ENCODE peak calls at places on chromosome 7, in nine cellular contexts. T is gastrocnemius medialis, Q is uterus, H is Peyer's patch, Y is transverse colon, M is GM12891, D is heart left ventricle, I is ovary, C is A549. W is an unnamed sample.

GRCh38 chr7:162583-163297 is 29.6 kb upstream of the FAM20C start:
- DNase-seq in C (no peak), Y (no peak), I (no peak), H (no peak), M (no peak), Q (no peak), T (no peak), D (peak; percentile 13), W (no peak)

GRCh38 chr7:150311146-150311545 is 12.0 kb upstream of the LRRC61 start:
- DNase-seq in D (no peak), H (no peak), Q (no peak), T (no peak), M (no peak), I (no peak), Y (no peak), C (no peak), W (no peak)

GRCh38 chr7:45973725-45974532 is 52.9 kb upstream of the IGFBP3 start:
- DNase-seq in H (no peak), M (no peak), C (no peak), I (no peak), Y (no peak), T (no peak), D (no peak), Q (no peak), W (no peak)

GRCh38 chr7:20438665-20439376 is 108.1 kb downstream of the ITGB8 start:
- DNase-seq in C (no peak), Q (no peak), M (no peak), T (no peak), Y (no peak), I (no peak), D (no peak), H (no peak), W (no peak)

GRCh38 chr7:136677456-136678365 is 190.7 kb upstream of the CHRM2 start:
- DNase-seq in T (no peak), C (no peak), D (no peak), I (no peak), M (no peak), H (no peak), Q (no peak), Y (no peak), W (no peak)

GRCh38 chr7:150983893-150984368 is 5.8 kb upstream of the KCNH2 start:
- DNase-seq in T (no peak), M (no peak), I (no peak), C (no peak), D (no peak), Q (no peak), H (no peak), Y (no peak), W (no peak)

GRCh38 chr7:106057962-106058901 is 53.9 kb downstream of the SYPL1 start:
- DNase-seq in I (no peak), C (no peak), T (peak; percentile 32), H (peak; percentile 89), Y (peak; percentile 69), Q (no peak), M (peak; percentile 52), D (no peak), W (no peak)

GRCh38 chr7:16719699-16720098 is 33.9 kb upstream of the TSPAN13 start:
- DNase-seq in Y (no peak), I (no peak), Q (no peak), C (no peak), D (no peak), M (no peak), T (no peak), H (no peak), W (no peak)

GRCh38 chr7:13777242-13777641 is 212.2 kb downstream of the ETV1 start:
- DNase-seq in Y (no peak), T (no peak), Q (no peak), H (no peak), D (no peak), C (no peak), I (no peak), M (no peak), W (no peak)

GRCh38 chr7:151936207-151936606 is 20.0 kb upstream of the GALNTL5 start:
- DNase-seq in Y (no peak), C (no peak), T (no peak), H (no peak), M (peak; percentile 42), D (no peak), I (no peak), Q (no peak), W (no peak)

GRCh38 chr7:18655506-18655905 is 160.0 kb downstream of the HDAC9 start:
- DNase-seq in T (no peak), I (no peak), D (no peak), Q (no peak), Y (no peak), M (no peak), H (no peak), C (no peak), W (no peak)

GRCh38 chr7:106021211-106022067 is 58.4 kb downstream of the CDHR3 start:
- DNase-seq in H (no peak), M (no peak), Q (no peak), C (no peak), I (no peak), T (no peak), D (no peak), Y (no peak), W (peak; percentile 24)

GRCh38 chr7:138630059-138630610 is 71.0 kb downstream of the SVOPL start:
- DNase-seq in Y (no peak), H (no peak), D (no peak), C (no peak), I (no peak), T (no peak), Q (no peak), M (no peak), W (no peak)

GRCh38 chr7:8133955-8134733 is 127.8 kb downstream of the ICA1 start:
- DNase-seq in C (no peak), H (no peak), T (no peak), M (no peak), D (no peak), Q (no peak), Y (no peak), I (no peak), W (no peak)

GRCh38 chr7:50273301-50273700 is 31.2 kb upstream of the IKZF1 start:
- DNase-seq in T (no peak), C (no peak), I (no peak), Q (no peak), Y (no peak), D (no peak), H (no peak), M (no peak), W (no peak)

GRCh38 chr7:140175221-140176218 is 1.3 kb downstream of the KDM7A start:
- DNase-seq in Y (peak; percentile 92), T (peak; percentile 94), I (peak; percentile 81), M (peak; percentile 56), H (peak; percentile 97), C (peak; percentile 86), D (peak; percentile 95), Q (peak; percentile 87), W (peak; percentile 61)
- TF ChIP-seq POLR2A in Y (peak; percentile 94), T (peak; percentile 97), I (peak; percentile 79), M (no peak), H (peak; percentile 97), C (no peak), D (peak; percentile 71), Q (peak; percentile 82), W (no peak)

GRCh38 chr7:24979470-24979862 is 512 bp downstream of the OSBPL3 start:
- DNase-seq in Y (peak; percentile 83), T (peak; percentile 36), C (peak; percentile 63), Q (peak; percentile 39), M (peak; percentile 51), H (peak; percentile 87), I (peak; percentile 60), D (peak; percentile 75), W (peak; percentile 63)
- TF ChIP-seq POLR2A in Y (no peak), T (no peak), C (no peak), Q (no peak), M (peak; percentile 5), H (no peak), I (no peak), D (no peak), W (peak; percentile 44)

GRCh38 chr7:142854505-142855400 is at the start of gene EPHB6:
- DNase-seq in H (peak; percentile 71), I (peak; percentile 88), C (peak; percentile 33), Y (peak; percentile 87), M (no peak), Q (peak; percentile 87), D (peak; percentile 86), T (peak; percentile 47), W (no peak)
- TF ChIP-seq POLR2A in H (no peak), I (no peak), C (peak; percentile 28), Y (no peak), M (no peak), Q (no peak), D (no peak), T (no peak), W (no peak)

GRCh38 chr7:33062023-33062781 is at the start of gene NT5C3A:
- DNase-seq in Y (peak; percentile 52), T (no peak), Q (no peak), C (peak; percentile 51), H (peak; percentile 35), I (no peak), D (peak; percentile 43), M (peak; percentile 25), W (peak; percentile 49)

GRCh38 chr7:33061282-33061928 is 1.2 kb downstream of the NT5C3A start:
- DNase-seq in C (no peak), I (no peak), H (no peak), T (no peak), Q (no peak), D (no peak), M (no peak), Y (no peak), W (no peak)

GRCh38 chr7:33059635-33060034 is 2.9 kb downstream of the NT5C3A start:
- DNase-seq in Q (no peak), D (no peak), T (no peak), H (no peak), M (no peak), Y (no peak), C (no peak), I (no peak), W (no peak)

GRCh38 chr7:33065981-33066380 is 3.4 kb upstream of the NT5C3A start:
- DNase-seq in H (no peak), C (no peak), D (no peak), M (no peak), Q (no peak), T (no peak), Y (no peak), I (no peak), W (no peak)

DNA sequence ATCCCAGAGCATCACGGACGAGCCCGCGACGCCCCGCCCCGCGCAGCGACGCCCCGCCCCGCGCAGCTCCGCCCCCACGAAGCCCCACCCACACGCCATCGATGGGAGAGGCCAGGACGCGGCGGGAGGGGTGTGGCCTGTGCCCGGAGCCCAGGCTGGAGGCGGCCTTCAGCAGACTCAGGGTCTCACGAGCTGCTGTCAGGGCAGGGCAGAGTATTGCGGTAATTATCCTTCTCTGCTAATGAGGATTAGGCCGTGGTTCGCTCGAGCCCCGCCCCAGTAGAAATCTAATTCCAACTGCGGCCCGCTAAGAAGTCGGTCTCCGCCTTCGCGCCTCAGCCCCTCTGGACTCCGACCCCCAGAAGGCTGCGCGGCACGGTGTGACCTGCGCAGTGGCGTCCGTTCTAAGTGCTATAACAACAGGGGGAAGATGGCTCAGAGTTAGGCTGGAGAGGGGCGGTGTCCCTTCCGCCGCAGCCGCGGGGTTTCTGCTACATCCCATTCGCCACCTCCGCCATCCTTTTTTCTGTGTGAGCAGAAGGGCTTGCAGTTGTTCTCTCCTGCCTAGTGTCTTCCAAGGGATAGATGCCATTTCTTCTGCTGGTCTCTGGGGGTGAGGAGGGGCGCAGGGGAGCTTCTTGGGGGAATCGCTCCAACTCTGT is 337 bp upstream of the NT5C3A start:
- DNase-seq in C (peak; percentile 93), D (peak; percentile 94), H (peak; percentile 93), I (peak; percentile 92), M (peak; percentile 86), Q (peak; percentile 94), Y (peak; percentile 95), T (peak; percentile 88), W (peak; percentile 93)
- TF ChIP-seq POLR2A in C (peak; percentile 88), D (no peak), H (peak; percentile 60), I (peak; percentile 40), M (peak; percentile 60), Q (peak; percentile 89), Y (peak; percentile 47), T (no peak), W (peak; percentile 87)

W was measured in H54.